ENCODE peak calls at places on chromosome 1, in six cellular contexts. Y is A549, L is left ventricle myocardium inferior, Q is cardiac fibroblast, C is IMR-90, U is upper lobe of right lung. F is an unnamed sample.
A peak's percentile ranks its signal among the peaks of the same experiment; 100 is the strongest.

GRCh38 chr1:67534627-67535065 is 104.4 kb upstream of the SERBP1 start:
- DNase-seq in Y (no peak), L (no peak), Q (peak; percentile 64), C (peak; percentile 69), U (no peak), F (peak; percentile 21)

GRCh38 chr1:231040019-231040799 is at the start of gene FAM89A:
- DNase-seq in Y (peak; percentile 72), L (peak; percentile 68), Q (peak; percentile 54), C (no peak), U (peak; percentile 85), F (peak; percentile 18)

GRCh38 chr1:55725378-55725777 is 510.2 kb upstream of the USP24 start:
- DNase-seq in Y (peak; percentile 43), L (no peak), Q (peak; percentile 54), C (peak; percentile 64), U (no peak), F (no peak)

GRCh38 chr1:78223417-78224215 is 177.8 kb downstream of the GIPC2 start:
- DNase-seq in Y (no peak), L (no peak), Q (peak; percentile 50), C (peak; percentile 64), U (no peak), F (peak; percentile 59)

GRCh38 chr1:213122514-213122929 is 71.5 kb downstream of the RPS6KC1 start:
- DNase-seq in Y (no peak), L (no peak), Q (peak; percentile 75), C (peak; percentile 71), U (no peak), F (peak; percentile 53)

GRCh38 chr1:207893737-207894582 is 17.0 kb downstream of the CD34 start:
- DNase-seq in Y (no peak), L (no peak), Q (no peak), C (no peak), U (no peak), F (peak; percentile 29)

GRCh38 chr1:206000641-206001339 is 2.4 kb downstream of the RAB7B start:
- DNase-seq in Y (no peak), L (no peak), Q (no peak), C (peak; percentile 43), U (no peak), F (peak; percentile 14)

GRCh38 chr1:165143437-165144065 is 213.0 kb downstream of the LMX1A start:
- DNase-seq in Y (no peak), L (no peak), Q (no peak), C (no peak), U (no peak), F (no peak)

GRCh38 chr1:226605573-226605950 is 57.0 kb downstream of the STUM start:
- DNase-seq in Y (no peak), L (no peak), Q (no peak), C (no peak), U (no peak), F (no peak)

GRCh38 chr1:244304156-244304555 is 147.6 kb downstream of the ADSS2 start:
- DNase-seq in Y (no peak), L (no peak), Q (no peak), C (no peak), U (no peak), F (no peak)

GRCh38 chr1:20377516-20378270 is 87.0 kb downstream of the VWA5B1 start:
- DNase-seq in Y (no peak), L (no peak), Q (no peak), C (no peak), U (no peak), F (no peak)

GRCh38 chr1:151790940-151791651 is 796 bp upstream of the TDRKH start:
- DNase-seq in Y (peak; percentile 74), L (no peak), Q (no peak), C (no peak), U (no peak), F (no peak)

GRCh38 chr1:45047032-45047431 is 35.0 kb downstream of the UROD start:
- DNase-seq in Y (no peak), L (no peak), Q (no peak), C (no peak), U (no peak), F (no peak)

GRCh38 chr1:222334026-222334680 is 213.8 kb downstream of the HHIPL2 start:
- DNase-seq in Y (no peak), L (no peak), Q (no peak), C (peak; percentile 85), U (no peak), F (peak; percentile 41)

GRCh38 chr1:32683397-32683796 is 19.2 kb downstream of the SYNC start:
- DNase-seq in Y (no peak), L (no peak), Q (no peak), C (no peak), U (no peak), F (no peak)

GRCh38 chr1:179187043-179187442 is 42.4 kb downstream of the ABL2 start:
- DNase-seq in Y (no peak), L (no peak), Q (no peak), C (no peak), U (no peak), F (peak; percentile 75)

GRCh38 chr1:227885648-227886502 is 61.9 kb downstream of the WNT9A start:
- DNase-seq in Y (peak; percentile 60), L (peak; percentile 79), Q (peak; percentile 62), C (peak; percentile 29), U (peak; percentile 70), F (peak; percentile 35)

GRCh38 chr1:47621483-47621882 is 183.6 kb downstream of the FOXD2 start:
- DNase-seq in Y (no peak), L (no peak), Q (no peak), C (no peak), U (no peak), F (no peak)

GRCh38 chr1:47623174-47623940 is 185.5 kb downstream of the FOXD2 start:
- DNase-seq in Y (no peak), L (no peak), Q (no peak), C (no peak), U (no peak), F (no peak)

GRCh38 chr1:47627016-47627415 is 189.2 kb downstream of the FOXD2 start:
- DNase-seq in Y (no peak), L (no peak), Q (no peak), C (no peak), U (no peak), F (no peak)

GRCh38 chr1:47621977-47622376 is 184.1 kb downstream of the FOXD2 start:
- DNase-seq in Y (no peak), L (no peak), Q (no peak), C (no peak), U (no peak), F (no peak)

DNA sequence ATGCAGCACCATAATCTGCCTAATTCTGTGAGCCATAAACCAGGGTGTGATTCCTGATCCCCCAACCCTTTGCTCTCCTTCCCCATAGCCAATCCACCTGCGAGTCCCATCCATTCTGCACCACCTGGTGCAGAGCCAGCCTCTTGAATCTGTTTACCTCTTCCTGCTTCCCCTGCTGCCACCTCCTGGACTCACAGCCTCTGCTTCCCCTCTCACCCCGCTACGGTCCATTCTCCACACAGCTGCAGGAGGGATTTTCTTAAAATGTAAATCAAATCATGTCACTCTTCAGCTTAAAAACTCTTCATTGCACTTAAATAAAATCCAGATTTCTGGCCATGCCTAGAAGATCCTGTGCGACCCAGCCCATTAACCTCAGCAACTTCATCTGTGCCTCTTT is 186.7 kb downstream of the FOXD2 start:
- DNase-seq in Y (no peak), L (no peak), Q (no peak), C (no peak), U (no peak), F (no peak)
- TF ChIP-seq CTCF in Y (no peak), L (peak; percentile 47), Q (no peak), C (no peak), U (peak; percentile 25), F (no peak)

GRCh38 chr1:10899490-10900264 is 103.2 kb upstream of the CASZ1 start:
- DNase-seq in Y (no peak), L (no peak), Q (no peak), C (no peak), U (no peak), F (no peak)

GRCh38 chr1:10900691-10901090 is 104.2 kb upstream of the CASZ1 start:
- DNase-seq in Y (no peak), L (no peak), Q (no peak), C (no peak), U (no peak), F (no peak)

GRCh38 chr1:10900265-10900651 is 103.8 kb upstream of the CASZ1 start:
- DNase-seq in Y (no peak), L (no peak), Q (no peak), C (no peak), U (no peak), F (no peak)

GRCh38 chr1:10901894-10902805 is 105.7 kb upstream of the CASZ1 start:
- DNase-seq in Y (no peak), L (no peak), Q (no peak), C (no peak), U (peak; percentile 59), F (no peak)

DNA sequence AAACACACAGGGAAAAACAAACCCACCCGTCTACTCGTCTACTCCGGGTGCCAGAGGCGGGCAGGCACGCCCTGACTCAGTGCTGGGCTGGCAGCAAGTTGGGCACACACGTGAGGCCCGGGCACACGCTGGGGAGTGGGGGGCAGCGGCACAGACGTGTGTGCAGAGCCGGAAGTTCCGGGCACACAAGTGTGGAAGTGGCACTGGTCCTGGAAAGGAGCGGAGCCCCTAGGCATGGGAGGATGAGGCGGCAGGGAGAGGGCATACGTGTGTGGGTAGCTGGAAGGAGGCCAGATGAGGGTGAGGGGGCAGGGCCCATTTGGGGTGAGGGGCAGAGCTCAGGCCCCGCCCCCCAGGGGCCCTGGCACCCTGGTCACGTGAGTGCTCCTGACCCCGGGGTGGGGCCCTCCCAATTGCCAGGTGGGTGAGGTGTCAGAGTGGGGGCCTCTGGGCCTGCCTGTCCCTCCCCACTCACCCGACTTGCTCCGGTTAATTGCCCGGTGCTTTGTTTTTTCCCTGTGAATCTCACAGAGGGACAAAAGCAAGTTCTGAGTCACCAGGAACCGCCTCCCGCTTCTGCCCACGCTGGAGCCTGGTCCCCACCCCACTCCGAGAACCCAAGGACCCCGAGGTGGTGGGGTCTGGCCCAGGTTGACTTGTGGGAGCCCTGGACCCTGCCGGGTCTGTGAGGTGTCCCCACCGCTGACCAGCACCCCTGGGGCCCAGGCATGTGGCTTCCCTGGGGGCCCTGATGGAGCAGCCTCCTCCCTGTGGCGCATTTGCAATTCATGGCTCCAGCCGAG is 104.8 kb upstream of the CASZ1 start:
- DNase-seq in Y (no peak), L (no peak), Q (no peak), C (no peak), U (peak; percentile 81), F (no peak)
- H3K4me3 ChIP-seq in Y (no peak overlapping the region), L (no peak overlapping the region), Q (no peak overlapping the region), C (no peak overlapping the region), U (no peak overlapping the region), F (no peak overlapping the region)

DNA sequence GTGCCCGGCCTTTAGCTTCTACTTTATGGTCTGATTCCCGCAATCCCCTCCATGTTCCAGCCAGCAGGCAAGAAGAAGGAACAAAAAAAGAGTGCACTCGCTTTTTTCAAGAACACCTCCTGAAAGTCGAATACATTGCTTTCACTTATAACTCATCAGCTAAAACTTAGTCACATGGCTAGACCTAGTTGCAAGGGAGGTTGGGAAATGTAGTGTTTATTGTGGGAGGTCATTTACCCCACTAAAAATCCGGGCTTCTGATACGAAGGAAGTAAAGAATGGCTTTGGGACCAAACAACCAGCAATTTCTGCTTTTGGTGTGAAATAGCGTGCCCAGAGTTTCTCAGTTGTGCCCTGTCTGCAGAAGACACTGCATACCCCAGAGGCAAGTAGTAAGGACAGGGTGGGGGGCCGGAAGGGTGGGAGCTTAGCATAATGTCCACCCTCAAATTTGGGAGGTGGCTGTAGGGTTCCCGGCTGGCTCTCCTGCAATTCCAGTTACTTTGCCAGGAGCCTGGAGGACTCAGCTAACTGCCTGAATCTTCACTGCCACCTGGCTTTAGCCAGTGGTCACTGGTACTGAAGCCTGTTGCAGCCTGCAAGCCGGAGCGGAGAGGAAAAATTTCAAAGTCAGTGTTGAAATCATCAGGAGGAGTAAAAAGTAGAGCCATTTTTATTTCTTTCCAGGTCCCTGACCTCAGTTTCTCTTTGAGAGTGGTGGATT is 57.7 kb upstream of the F3 start:
- DNase-seq in Y (peak; percentile 10), L (no peak), Q (no peak), C (peak; percentile 51), U (peak; percentile 71), F (peak; percentile 33)
- TF ChIP-seq CTCF in Y (no peak), L (peak; percentile 68), Q (peak; percentile 28), C (peak; percentile 54), U (peak; percentile 52), F (peak; percentile 42)

GRCh38 chr1:30686236-30686635 is 37.1 kb downstream of the MATN1 start:
- DNase-seq in Y (no peak), L (no peak), Q (no peak), C (no peak), U (peak; percentile 31), F (no peak)
- H3K4me3 ChIP-seq in Y (no peak overlapping the region), L (no peak overlapping the region), Q (no peak overlapping the region), C (no peak overlapping the region), U (no peak overlapping the region), F (no peak overlapping the region)